ENCODE peak calls at places on chromosomes 7 and 10, in five cellular contexts. One of them, this sample, is unnamed.

GRCh38 chr7:2886900-2887299 is 42.8 kb upstream of the GNA12 start:
- DNase-seq in GM23338: peak
- DNase-seq in left ventricle myocardium superior: no peak
- DNase-seq in mesothelial cell of epicardium: no peak
- DNase-seq in RKO: peak
- DNase-seq in this sample: peak

GRCh38 chr7:18978108-18978495 is 139.3 kb downstream of the TWIST1 start:
- DNase-seq in GM23338: no peak
- DNase-seq in left ventricle myocardium superior: no peak
- DNase-seq in mesothelial cell of epicardium: no peak
- DNase-seq in RKO: peak
- DNase-seq in this sample: no peak

GRCh38 chr10:113960617-113961260 is 82.9 kb upstream of the ADRB1 start:
- DNase-seq in GM23338: peak
- DNase-seq in left ventricle myocardium superior: no peak
- DNase-seq in mesothelial cell of epicardium: no peak
- DNase-seq in RKO: no peak
- DNase-seq in this sample: no peak

GRCh38 chr7:75815381-75816046 is 1.9 kb upstream of the CCL24 start:
- DNase-seq in GM23338: no peak
- DNase-seq in left ventricle myocardium superior: no peak
- DNase-seq in mesothelial cell of epicardium: no peak
- DNase-seq in RKO: no peak
- DNase-seq in this sample: no peak

GRCh38 chr10:7788640-7789335 is 811 bp downstream of the ATP5F1C start:
- DNase-seq in GM23338: peak
- DNase-seq in left ventricle myocardium superior: no peak
- DNase-seq in mesothelial cell of epicardium: no peak
- DNase-seq in RKO: peak
- DNase-seq in this sample: no peak

GRCh38 chr10:34612446-34612845 is 202.7 kb downstream of the PARD3 start:
- DNase-seq in GM23338: no peak
- DNase-seq in left ventricle myocardium superior: no peak
- DNase-seq in mesothelial cell of epicardium: no peak
- DNase-seq in RKO: no peak
- DNase-seq in this sample: no peak

GRCh38 chr10:48974757-48975156 is 35.1 kb upstream of the LRRC18 start:
- DNase-seq in GM23338: no peak
- DNase-seq in left ventricle myocardium superior: no peak
- DNase-seq in mesothelial cell of epicardium: no peak
- DNase-seq in RKO: no peak
- DNase-seq in this sample: no peak

GRCh38 chr10:114758331-114758730 is 63.2 kb upstream of the FHIP2A start:
- DNase-seq in GM23338: no peak
- DNase-seq in left ventricle myocardium superior: no peak
- DNase-seq in mesothelial cell of epicardium: no peak
- DNase-seq in RKO: no peak
- DNase-seq in this sample: no peak

GRCh38 chr7:34060548-34060947 is 155.2 kb downstream of the BMPER start:
- DNase-seq in GM23338: no peak
- DNase-seq in left ventricle myocardium superior: no peak
- DNase-seq in mesothelial cell of epicardium: no peak
- DNase-seq in RKO: no peak
- DNase-seq in this sample: no peak

GRCh38 chr7:122520961-122521555 is 177.9 kb downstream of the RNF133 start:
- DNase-seq in GM23338: peak
- DNase-seq in left ventricle myocardium superior: no peak
- DNase-seq in mesothelial cell of epicardium: no peak
- DNase-seq in RKO: no peak
- DNase-seq in this sample: no peak

GRCh38 chr10:79243211-79244067 is 103.8 kb upstream of the PPIF start:
- DNase-seq in GM23338: peak
- DNase-seq in left ventricle myocardium superior: peak
- DNase-seq in mesothelial cell of epicardium: no peak
- DNase-seq in RKO: no peak
- DNase-seq in this sample: no peak

GRCh38 chr10:130412317-130412716 is 276.1 kb downstream of the GLRX3 start:
- DNase-seq in GM23338: no peak
- DNase-seq in left ventricle myocardium superior: no peak
- DNase-seq in mesothelial cell of epicardium: no peak
- DNase-seq in RKO: no peak
- DNase-seq in this sample: no peak

GRCh38 chr10:101428036-101428435 is 74.1 kb downstream of the BTRC start:
- DNase-seq in GM23338: no peak
- DNase-seq in left ventricle myocardium superior: no peak
- DNase-seq in mesothelial cell of epicardium: no peak
- DNase-seq in RKO: no peak
- DNase-seq in this sample: no peak

GRCh38 chr7:44163591-44163990 is 22.5 kb upstream of the MYL7 start:
- DNase-seq in GM23338: no peak
- DNase-seq in left ventricle myocardium superior: no peak
- DNase-seq in mesothelial cell of epicardium: no peak
- DNase-seq in RKO: no peak
- DNase-seq in this sample: no peak

GRCh38 chr7:94594882-94595281 is 61.1 kb downstream of the SGCE start:
- DNase-seq in GM23338: no peak
- DNase-seq in left ventricle myocardium superior: no peak
- DNase-seq in mesothelial cell of epicardium: no peak
- DNase-seq in RKO: no peak
- DNase-seq in this sample: no peak

This sample was measured in KG1.